ENCODE peak calls at places on chromosomes 1 and 21, in eight cellular contexts. K is HFF-Myc, F is foreskin fibroblast, W is fibroblast of mammary gland, O is fibroblast of lung, X is skeletal muscle cell, E is gastrocnemius medialis, B is choroid plexus epithelial cell. I is an unnamed sample.

GRCh38 chr21:25036775-25037174 is 570.5 kb downstream of the MRPL39 start:
- DNase-seq in W (no peak), K (no peak), B (no peak), O (no peak), X (no peak), E (no peak), F (no peak), I (no peak)

GRCh38 chr1:17304155-17304826 is 3.7 kb upstream of the PADI4 start:
- DNase-seq in E (no peak), K (no peak), O (peak), W (no peak), X (no peak), F (peak), B (no peak), I (peak)

GRCh38 chr1:23282967-23283366 is 61.1 kb downstream of the HNRNPR start:
- DNase-seq in E (no peak), B (peak), K (peak), W (peak), O (peak), X (peak), F (peak), I (peak)

GRCh38 chr1:192067360-192067759 is 90.9 kb upstream of the RGS18 start:
- DNase-seq in B (peak), E (no peak), O (no peak), X (no peak), W (no peak), K (no peak), F (no peak), I (no peak)

GRCh38 chr1:39272027-39272790 is 67.7 kb downstream of the MACF1 start:
- DNase-seq in E (no peak), B (peak), K (no peak), X (peak), F (peak), O (peak), W (peak), I (no peak)

GRCh38 chr21:43938751-43939442 is 73.2 kb upstream of the TRAPPC10 start:
- DNase-seq in B (peak), W (peak), K (no peak), X (no peak), O (peak), E (peak), F (peak), I (peak)

GRCh38 chr21:41683815-41684214 is 83.0 kb downstream of the RIPK4 start:
- DNase-seq in K (no peak), X (no peak), F (no peak), W (no peak), B (no peak), E (no peak), O (no peak), I (no peak)

GRCh38 chr1:15452216-15452615 is 4.3 kb upstream of the CELA2A start:
- DNase-seq in F (peak), O (no peak), E (no peak), B (no peak), X (no peak), W (peak), K (no peak), I (no peak)

GRCh38 chr1:174769961-174770549 is 229.7 kb upstream of the CACYBP start:
- DNase-seq in O (peak), F (peak), K (peak), W (peak), B (peak), X (peak), E (no peak), I (peak)

GRCh38 chr1:212591922-212592321 is 16.6 kb upstream of the ATF3 start:
- DNase-seq in B (no peak), K (no peak), E (no peak), X (no peak), F (no peak), W (no peak), O (no peak), I (no peak)

GRCh38 chr1:118920124-118920675 is 67.9 kb downstream of the TBX15 start:
- DNase-seq in O (no peak), W (no peak), F (peak), X (no peak), E (no peak), K (no peak), B (no peak), I (no peak)

GRCh38 chr1:58325797-58326196 is 220.7 kb downstream of the OMA1 start:
- DNase-seq in E (no peak), B (no peak), K (no peak), F (no peak), W (no peak), X (no peak), O (no peak), I (no peak)

GRCh38 chr1:56477164-56478111 is 101.9 kb downstream of the PLPP3 start:
- DNase-seq in B (peak), O (peak), W (peak), F (peak), E (peak), X (no peak), K (no peak), I (no peak)

GRCh38 chr1:3331564-3331963 is 122.9 kb upstream of the ARHGEF16 start:
- DNase-seq in O (no peak), F (no peak), B (no peak), W (no peak), X (no peak), K (no peak), E (no peak), I (no peak)

GRCh38 chr1:162988869-162989268 is 80.3 kb upstream of the RGS4 start:
- DNase-seq in B (no peak), W (no peak), E (no peak), K (no peak), F (no peak), O (no peak), X (no peak), I (no peak)

GRCh38 chr1:56526571-56527174 is 52.7 kb downstream of the PLPP3 start:
- DNase-seq in B (no peak), K (no peak), E (no peak), F (peak), O (no peak), X (no peak), W (peak), I (peak)

GRCh38 chr1:93964777-93965200 is 55.6 kb upstream of the GCLM start:
- DNase-seq in E (no peak), W (peak), O (peak), F (peak), B (peak), X (peak), K (no peak), I (peak)

GRCh38 chr1:38598118-38598517 is 261.5 kb downstream of the RRAGC start:
- DNase-seq in F (peak), X (no peak), O (no peak), E (no peak), B (no peak), W (no peak), K (no peak), I (no peak)

GRCh38 chr21:36656138-36656537 is 42.8 kb upstream of the SIM2 start:
- DNase-seq in O (no peak), F (no peak), X (no peak), K (no peak), W (no peak), B (no peak), E (no peak), I (peak)

GRCh38 chr1:151058682-151059341 is 610 bp downstream of the CDC42SE1 start:
- DNase-seq in O (peak), B (no peak), K (no peak), X (no peak), W (no peak), F (peak), E (no peak), I (peak)

GRCh38 chr1:185499986-185500626 is 183.1 kb upstream of the IVNS1ABP start:
- DNase-seq in F (peak), W (peak), K (peak), E (no peak), X (peak), O (peak), B (peak), I (peak)

GRCh38 chr1:181676269-181676668 is 193.0 kb downstream of the CACNA1E start:
- DNase-seq in F (no peak), E (no peak), X (no peak), O (peak), W (peak), K (no peak), B (peak), I (peak)

GRCh38 chr1:117335376-117336086 is 31.7 kb upstream of the MAN1A2 start:
- DNase-seq in O (no peak), K (no peak), F (no peak), W (no peak), B (no peak), E (no peak), X (no peak), I (no peak)

GRCh38 chr1:53572802-53573148 is 113.6 kb downstream of the DMRTB1 start:
- DNase-seq in X (no peak), B (no peak), E (no peak), K (no peak), F (peak), W (no peak), O (no peak), I (no peak)

GRCh38 chr21:26918318-26919065 is 48.4 kb downstream of the ADAMTS5 start:
- DNase-seq in E (no peak), W (peak), K (peak), B (peak), O (peak), X (no peak), F (peak), I (peak)

GRCh38 chr1:171313319-171313834 is 606 bp upstream of the FMO4 start:
- DNase-seq in K (no peak), B (no peak), W (no peak), X (no peak), O (no peak), F (no peak), E (no peak), I (no peak)

GRCh38 chr1:215475719-215476525 is 91.2 kb upstream of the KCTD3 start:
- DNase-seq in W (peak), F (peak), X (peak), E (no peak), K (no peak), B (peak), O (peak), I (peak)

GRCh38 chr1:150065184-150065871 is 2.2 kb upstream of the VPS45 start:
- DNase-seq in F (peak), W (peak), E (no peak), O (peak), K (no peak), X (peak), B (peak), I (peak)

GRCh38 chr21:43290529-43291346 is 121.9 kb downstream of the CRYAA start:
- DNase-seq in F (no peak), O (no peak), K (no peak), W (no peak), X (no peak), B (no peak), E (no peak), I (no peak)

GRCh38 chr1:56478734-56479133 is 100.6 kb downstream of the PLPP3 start:
- DNase-seq in X (no peak), K (no peak), O (no peak), B (no peak), E (no peak), F (no peak), W (no peak), I (no peak)

GRCh38 chr1:98651116-98651625 is 10.3 kb upstream of the SNX7 start:
- DNase-seq in X (no peak), B (no peak), K (no peak), E (no peak), W (no peak), F (no peak), O (no peak), I (no peak)

GRCh38 chr21:42089665-42090310 is 18.7 kb downstream of the UMODL1 start:
- DNase-seq in X (no peak), E (no peak), O (no peak), W (no peak), B (no peak), F (no peak), K (no peak), I (no peak)

GRCh38 chr21:45839274-45839673 is 142.3 kb upstream of the COL6A1 start:
- DNase-seq in B (peak), E (no peak), X (no peak), K (no peak), W (peak), F (peak), O (no peak), I (peak)

GRCh38 chr1:30684881-30685795 is 38.2 kb downstream of the MATN1 start:
- DNase-seq in K (no peak), F (no peak), O (no peak), E (no peak), W (no peak), B (no peak), X (no peak), I (no peak)
- H3K4me3 ChIP-seq in K (no peak), F (no peak), O (no peak), E (no peak), W (no peak), B (no peak), X (no peak), I (no peak)

GRCh38 chr1:19646771-19647319 is 2.7 kb downstream of the NBL1 start:
- DNase-seq in O (no peak), X (no peak), K (no peak), B (no peak), W (no peak), F (no peak), E (no peak), I (no peak)
- H3K4me3 ChIP-seq in O (no peak), X (no peak), K (peak), B (peak), W (no peak), F (peak), E (no peak), I (no peak)

DNA sequence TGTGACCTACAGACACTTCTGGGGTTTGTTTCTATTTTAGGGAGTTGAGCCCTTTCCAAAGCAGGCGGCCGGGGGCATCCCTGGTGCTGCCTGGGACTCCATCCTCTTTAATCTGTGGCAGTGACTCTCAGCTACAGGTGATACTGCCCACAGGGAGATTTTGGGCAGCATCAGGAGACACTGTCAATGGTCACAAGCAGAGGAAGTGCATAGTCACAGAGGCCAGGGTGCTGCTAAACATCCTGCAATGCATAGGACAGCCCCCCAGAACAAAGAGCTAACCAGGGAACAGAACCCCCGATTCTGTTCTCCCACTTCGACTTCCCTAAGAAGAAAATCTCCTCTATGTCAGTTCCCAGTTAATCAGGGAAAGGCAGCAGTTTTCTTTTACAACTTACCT is 66.2 kb downstream of the TEX35 start:
- DNase-seq in E (no peak), W (no peak), K (no peak), B (no peak), X (no peak), F (no peak), O (no peak), I (no peak)
- H3K4me3 ChIP-seq in E (no peak), W (no peak), K (no peak), B (no peak), X (no peak), F (no peak), O (no peak), I (no peak)

GRCh38 chr1:168137515-168137821 is 738 bp upstream of the GPR161 start:
- DNase-seq in K (no peak), B (no peak), E (no peak), F (no peak), X (no peak), O (no peak), W (no peak), I (no peak)
- H3K4me3 ChIP-seq in K (peak), B (peak), E (peak), F (peak), X (peak), O (peak), W (peak), I (peak)

GRCh38 chr1:156690673-156691032 is 13.4 kb upstream of the NES start:
- DNase-seq in O (no peak), K (no peak), F (no peak), W (no peak), B (no peak), E (no peak), X (no peak), I (no peak)

GRCh38 chr1:156691216-156691615 is 14.0 kb upstream of the NES start:
- DNase-seq in E (no peak), F (no peak), K (no peak), O (no peak), X (no peak), B (no peak), W (no peak), I (no peak)

GRCh38 chr1:156691665-156692408 is 13.5 kb downstream of the CRABP2 start:
- DNase-seq in E (no peak), K (no peak), W (peak), O (no peak), B (peak), X (no peak), F (peak), I (peak)

GRCh38 chr1:156689960-156690672 is 12.9 kb upstream of the NES start:
- DNase-seq in K (no peak), X (no peak), F (no peak), B (no peak), E (no peak), O (no peak), W (peak), I (peak)

GRCh38 chr1:156689035-156689959 is 12.1 kb upstream of the NES start:
- DNase-seq in B (peak), K (no peak), E (peak), W (peak), O (peak), X (peak), F (peak), I (peak)
- H3K4me3 ChIP-seq in B (peak), K (peak), E (peak), W (peak), O (peak), X (peak), F (peak), I (peak)

I was measured in bronchial epithelial cell.